ENCODE peak calls at places on chromosomes 7 and 10, in four cellular contexts. B, F, C and A are unnamed samples.

GRCh38 chr10:133128126-133129081 is 31.6 kb upstream of the KNDC1 start:
- DNase-seq in B (no peak), F (peak; percentile 12), C (no peak), A (no peak)

GRCh38 chr10:63421591-63421990 is 44.2 kb downstream of the JMJD1C start:
- DNase-seq in F (no peak), C (no peak), B (peak; percentile 16), A (peak; percentile 18)

GRCh38 chr10:53702489-53702888 is 929.9 kb upstream of the MBL2 start:
- DNase-seq in F (no peak), C (no peak), B (no peak), A (no peak)

GRCh38 chr7:75937958-75938786 is 23.2 kb downstream of the POR start:
- DNase-seq in B (no peak), F (peak; percentile 77), C (peak; percentile 70), A (no peak)

GRCh38 chr10:88389456-88389855 is 193.7 kb downstream of the RNLS start:
- DNase-seq in C (peak; percentile 73), B (peak; percentile 78), F (no peak), A (no peak)

GRCh38 chr7:116557901-116558300 is 33.1 kb downstream of the CAV1 start:
- DNase-seq in B (no peak), C (no peak), F (no peak), A (no peak)

GRCh38 chr7:75906991-75907667 is 7.8 kb upstream of the POR start:
- DNase-seq in C (no peak), F (no peak), B (no peak), A (no peak)

GRCh38 chr7:40311307-40311706 is 176.5 kb downstream of the SUGCT start:
- DNase-seq in F (no peak), B (peak; percentile 65), C (no peak), A (no peak)

GRCh38 chr10:97017474-97017903 is 168.3 kb downstream of the SLIT1 start:
- DNase-seq in C (no peak), B (no peak), F (no peak), A (no peak)

GRCh38 chr10:42975558-42976352 is 101.1 kb upstream of the RET start:
- DNase-seq in C (no peak), B (no peak), F (no peak), A (no peak)

GRCh38 chr7:154729056-154729455 is 273.9 kb downstream of the PAXIP1 start:
- DNase-seq in B (no peak), F (no peak), C (no peak), A (no peak)

DNA sequence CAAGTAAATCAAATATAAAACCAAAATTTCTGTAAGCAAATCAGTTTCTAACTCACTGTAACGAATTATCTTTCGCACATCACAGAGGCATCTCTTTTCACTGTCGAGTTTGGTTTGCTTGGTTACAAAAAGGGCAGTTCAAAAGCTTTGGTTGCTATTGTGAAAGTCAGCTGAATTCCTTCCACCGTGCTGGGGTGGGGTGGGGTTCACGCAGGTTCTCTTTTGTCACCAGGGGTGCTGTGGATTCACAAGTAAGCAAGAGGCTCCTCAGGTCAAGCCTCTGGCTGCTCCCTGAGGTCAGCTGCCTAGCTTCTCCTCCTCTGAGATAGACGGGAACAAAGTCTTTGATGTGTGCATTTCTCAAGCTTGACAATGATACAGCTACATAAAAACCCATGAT is 47.7 kb downstream of the EGFR start:
- DNase-seq in C (no peak), F (no peak), B (no peak), A (no peak)
- TF ChIP-seq CTCF in C (no peak), F (no peak), B (no peak), A (no peak)

DNA sequence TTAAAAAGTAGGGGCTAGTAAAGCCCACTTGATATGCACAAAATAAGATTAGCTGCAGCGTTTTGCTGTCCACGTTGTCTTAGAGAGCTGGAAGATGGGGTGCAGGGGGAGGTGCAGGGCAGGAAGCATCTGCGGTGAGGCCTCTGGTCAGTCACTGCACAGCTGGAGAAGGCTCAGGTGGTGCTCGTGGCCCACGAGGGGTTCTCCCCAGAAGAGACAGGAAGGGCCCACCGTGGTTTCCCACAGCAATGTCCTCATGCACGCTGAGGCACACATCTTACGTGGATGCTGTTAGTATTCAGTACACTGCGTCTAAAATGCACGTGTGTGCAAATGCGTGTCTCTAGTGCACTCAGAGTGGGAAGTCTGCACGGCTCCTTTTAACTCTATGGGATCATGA is 582.1 kb downstream of the PTPRN2 start:
- DNase-seq in F (no peak), B (peak; percentile 93), C (no peak), A (no peak)
- H3K9me3 ChIP-seq in F (no peaks in the 10 kb centered on the region), B (no peaks in the 10 kb centered on the region), C (no peaks in the 10 kb centered on the region), A (no peaks in the 10 kb centered on the region)

GRCh38 chr10:118047363-118047719 is 600 bp upstream of the RAB11FIP2 start:
- DNase-seq in B (no peak), C (no peak), F (peak; percentile 10), A (no peak)
- H3K27ac ChIP-seq in B (no peak overlapping the region), C (peak overlapping the region; percentile 86), F (peak overlapping the region; percentile 93), A (no peak overlapping the region)

GRCh38 chr7:91055219-91055618 is 209.0 kb upstream of the FZD1 start:
- DNase-seq in F (no peak), C (no peak), B (no peak), A (no peak)
- TF ChIP-seq CTCF in F (no peak), C (no peak), B (no peak), A (no peak)

DNA sequence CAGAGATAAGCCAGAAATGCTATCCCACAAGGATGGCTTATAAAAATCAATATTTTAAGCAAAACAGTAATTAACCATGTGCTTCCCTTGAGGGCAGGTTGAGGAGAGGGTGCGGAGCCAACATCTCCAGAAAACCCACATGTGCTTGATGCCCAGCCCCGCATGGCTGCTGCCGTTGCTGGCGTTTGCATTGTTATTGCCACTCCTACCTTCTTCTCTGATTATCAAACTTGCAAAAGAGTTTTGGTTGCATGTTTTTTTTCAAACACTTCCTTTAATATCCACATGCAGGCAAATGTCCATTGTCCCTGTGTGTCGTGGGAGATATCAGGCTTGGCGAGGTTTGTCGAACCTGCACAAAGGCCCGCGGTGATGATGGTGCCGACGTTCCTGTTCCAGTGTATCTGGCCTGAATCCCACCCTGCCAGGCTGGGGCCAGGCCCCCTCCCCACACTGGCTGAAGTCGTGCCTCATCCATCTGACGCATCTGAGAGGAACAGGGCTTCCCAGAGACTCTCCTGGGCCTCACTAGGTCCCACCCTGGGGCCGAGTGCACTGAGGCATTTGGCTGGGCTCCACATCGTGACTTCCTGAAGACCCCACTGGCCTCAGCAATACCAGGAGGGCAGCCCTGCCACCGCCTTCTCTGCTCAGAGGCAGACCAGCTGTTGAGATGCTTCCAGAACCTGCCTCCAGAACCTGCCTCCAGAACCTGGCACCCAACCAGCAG is 40.9 kb downstream of the TCERG1L start:
- DNase-seq in C (no peak), F (no peak), B (no peak), A (no peak)
- H3K9me3 ChIP-seq in C (no peaks in the 10 kb centered on the region), F (no peaks in the 10 kb centered on the region), B (no peaks in the 10 kb centered on the region), A (no peaks in the 10 kb centered on the region)